ENCODE peak calls at places on chromosome 10, in seven cellular contexts. One of them, this sample, is unnamed.
A peak's percentile ranks its signal among the peaks of the same experiment; 100 is the strongest.

GRCh38 chr10:73886085-73886529 is 11.8 kb upstream of the CAMK2G start:
- DNase-seq in Panc1: peak; percentile 72
- DNase-seq in IMR-90: peak; percentile 82
- DNase-seq in ascending aorta: no peak
- DNase-seq in thoracic aorta: no peak
- DNase-seq in pancreas: peak; percentile 59
- DNase-seq in choroid plexus epithelial cell: peak; percentile 89
- DNase-seq in this sample: peak; percentile 80

GRCh38 chr10:24505759-24506158 is 217.9 kb downstream of the ARHGAP21 start:
- DNase-seq in Panc1: no peak
- DNase-seq in thoracic aorta: no peak
- DNase-seq in ascending aorta: no peak
- DNase-seq in pancreas: peak; percentile 36
- DNase-seq in choroid plexus epithelial cell: no peak
- DNase-seq in IMR-90: no peak
- DNase-seq in this sample: peak; percentile 29

GRCh38 chr10:132232553-132232949 is 45.8 kb downstream of the DPYSL4 start:
- DNase-seq in choroid plexus epithelial cell: no peak
- DNase-seq in Panc1: no peak
- DNase-seq in pancreas: no peak
- DNase-seq in ascending aorta: no peak
- DNase-seq in IMR-90: no peak
- DNase-seq in thoracic aorta: no peak
- DNase-seq in this sample: no peak

GRCh38 chr10:105183506-105183905 is 542.4 kb downstream of the SORCS3 start:
- DNase-seq in IMR-90: no peak
- DNase-seq in pancreas: no peak
- DNase-seq in Panc1: no peak
- DNase-seq in ascending aorta: no peak
- DNase-seq in thoracic aorta: no peak
- DNase-seq in choroid plexus epithelial cell: no peak
- DNase-seq in this sample: no peak

GRCh38 chr10:131580674-131581073 is 269.2 kb upstream of the TCERG1L start:
- DNase-seq in IMR-90: no peak
- DNase-seq in thoracic aorta: no peak
- DNase-seq in ascending aorta: no peak
- DNase-seq in choroid plexus epithelial cell: no peak
- DNase-seq in pancreas: no peak
- DNase-seq in Panc1: no peak
- DNase-seq in this sample: no peak

GRCh38 chr10:130889780-130890179 is 421.7 kb downstream of the TCERG1L start:
- DNase-seq in Panc1: no peak
- DNase-seq in ascending aorta: no peak
- DNase-seq in pancreas: no peak
- DNase-seq in IMR-90: no peak
- DNase-seq in thoracic aorta: no peak
- DNase-seq in choroid plexus epithelial cell: no peak
- DNase-seq in this sample: no peak

GRCh38 chr10:87505366-87506113 is 847 bp downstream of the MINPP1 start:
- DNase-seq in Panc1: no peak
- DNase-seq in ascending aorta: no peak
- DNase-seq in pancreas: peak; percentile 36
- DNase-seq in thoracic aorta: no peak
- DNase-seq in IMR-90: peak; percentile 61
- DNase-seq in choroid plexus epithelial cell: peak; percentile 62
- DNase-seq in this sample: no peak

GRCh38 chr10:60718891-60719290 is 59.4 kb upstream of the CDK1 start:
- DNase-seq in pancreas: no peak
- DNase-seq in Panc1: no peak
- DNase-seq in thoracic aorta: no peak
- DNase-seq in ascending aorta: no peak
- DNase-seq in IMR-90: no peak
- DNase-seq in choroid plexus epithelial cell: peak; percentile 67
- DNase-seq in this sample: no peak

GRCh38 chr10:44921506-44921905 is 10.4 kb downstream of the TMEM72 start:
- DNase-seq in Panc1: no peak
- DNase-seq in pancreas: no peak
- DNase-seq in IMR-90: no peak
- DNase-seq in choroid plexus epithelial cell: no peak
- DNase-seq in thoracic aorta: no peak
- DNase-seq in ascending aorta: no peak
- DNase-seq in this sample: no peak

GRCh38 chr10:69481280-69481679 is 30.0 kb downstream of the TSPAN15 start:
- DNase-seq in IMR-90: no peak
- DNase-seq in thoracic aorta: no peak
- DNase-seq in Panc1: no peak
- DNase-seq in ascending aorta: no peak
- DNase-seq in choroid plexus epithelial cell: no peak
- DNase-seq in pancreas: no peak
- DNase-seq in this sample: no peak

GRCh38 chr10:103645141-103646054 is 151.9 kb downstream of the NEURL1 start:
- DNase-seq in thoracic aorta: peak; percentile 73
- DNase-seq in IMR-90: peak; percentile 99
- DNase-seq in choroid plexus epithelial cell: peak; percentile 92
- DNase-seq in Panc1: no peak
- DNase-seq in ascending aorta: peak; percentile 62
- DNase-seq in pancreas: peak; percentile 35
- DNase-seq in this sample: peak; percentile 87

GRCh38 chr10:78410046-78410965 is 376.6 kb downstream of the RPS24 start:
- DNase-seq in Panc1: no peak
- DNase-seq in pancreas: no peak
- DNase-seq in thoracic aorta: no peak
- DNase-seq in IMR-90: no peak
- DNase-seq in ascending aorta: no peak
- DNase-seq in choroid plexus epithelial cell: no peak
- DNase-seq in this sample: no peak

GRCh38 chr10:53697038-53697437 is 924.5 kb upstream of the MBL2 start:
- DNase-seq in ascending aorta: no peak
- DNase-seq in thoracic aorta: no peak
- DNase-seq in IMR-90: no peak
- DNase-seq in pancreas: no peak
- DNase-seq in choroid plexus epithelial cell: peak; percentile 1
- DNase-seq in Panc1: no peak
- DNase-seq in this sample: no peak

GRCh38 chr10:26556756-26557640 is 118.9 kb downstream of the APBB1IP start:
- DNase-seq in Panc1: peak; percentile 51
- DNase-seq in thoracic aorta: no peak
- DNase-seq in pancreas: peak; percentile 7
- DNase-seq in ascending aorta: no peak
- DNase-seq in choroid plexus epithelial cell: peak; percentile 63
- DNase-seq in IMR-90: peak; percentile 11
- DNase-seq in this sample: no peak

GRCh38 chr10:11425672-11426071 is 185.8 kb downstream of the USP6NL start:
- DNase-seq in ascending aorta: no peak
- DNase-seq in Panc1: no peak
- DNase-seq in thoracic aorta: no peak
- DNase-seq in choroid plexus epithelial cell: peak; percentile 39
- DNase-seq in pancreas: no peak
- DNase-seq in IMR-90: no peak
- DNase-seq in this sample: no peak

GRCh38 chr10:93859049-93859655 is 34.6 kb upstream of the SLC35G1 start:
- DNase-seq in Panc1: no peak
- DNase-seq in IMR-90: peak; percentile 10
- DNase-seq in choroid plexus epithelial cell: peak; percentile 41
- DNase-seq in thoracic aorta: no peak
- DNase-seq in ascending aorta: no peak
- DNase-seq in pancreas: no peak
- DNase-seq in this sample: no peak

GRCh38 chr10:103727546-103727963 is 127.8 kb downstream of the SH3PXD2A start:
- DNase-seq in ascending aorta: no peak
- DNase-seq in IMR-90: no peak
- DNase-seq in thoracic aorta: no peak
- DNase-seq in pancreas: no peak
- DNase-seq in choroid plexus epithelial cell: no peak
- DNase-seq in Panc1: no peak
- DNase-seq in this sample: no peak

GRCh38 chr10:71087622-71088021 is 124.7 kb upstream of the UNC5B start:
- DNase-seq in choroid plexus epithelial cell: no peak
- DNase-seq in IMR-90: no peak
- DNase-seq in ascending aorta: no peak
- DNase-seq in thoracic aorta: no peak
- DNase-seq in Panc1: no peak
- DNase-seq in pancreas: no peak
- DNase-seq in this sample: no peak

GRCh38 chr10:69186524-69186923 is 6.5 kb downstream of the SUPV3L1 start:
- DNase-seq in choroid plexus epithelial cell: no peak
- DNase-seq in pancreas: no peak
- DNase-seq in thoracic aorta: no peak
- DNase-seq in Panc1: no peak
- DNase-seq in ascending aorta: no peak
- DNase-seq in IMR-90: no peak
- DNase-seq in this sample: no peak

GRCh38 chr10:125448596-125448995 is 234.4 kb downstream of the TEX36 start:
- DNase-seq in IMR-90: peak; percentile 4
- DNase-seq in ascending aorta: no peak
- DNase-seq in pancreas: peak; percentile 18
- DNase-seq in Panc1: no peak
- DNase-seq in thoracic aorta: no peak
- DNase-seq in choroid plexus epithelial cell: peak; percentile 6
- DNase-seq in this sample: no peak

GRCh38 chr10:113945075-113945686 is 90.7 kb downstream of the NHLRC2 start:
- DNase-seq in pancreas: peak; percentile 21
- DNase-seq in IMR-90: peak; percentile 70
- DNase-seq in Panc1: no peak
- DNase-seq in choroid plexus epithelial cell: peak; percentile 59
- DNase-seq in ascending aorta: no peak
- DNase-seq in thoracic aorta: no peak
- DNase-seq in this sample: no peak

GRCh38 chr10:128375171-128375570 is 248.9 kb upstream of the MKI67 start:
- DNase-seq in choroid plexus epithelial cell: no peak
- DNase-seq in ascending aorta: no peak
- DNase-seq in Panc1: no peak
- DNase-seq in thoracic aorta: no peak
- DNase-seq in pancreas: no peak
- DNase-seq in IMR-90: no peak
- DNase-seq in this sample: no peak

GRCh38 chr10:605632-606325 is 83.7 kb downstream of the DIP2C start:
- DNase-seq in IMR-90: no peak
- DNase-seq in Panc1: no peak
- DNase-seq in thoracic aorta: no peak
- DNase-seq in choroid plexus epithelial cell: no peak
- DNase-seq in pancreas: no peak
- DNase-seq in ascending aorta: no peak
- DNase-seq in this sample: no peak

GRCh38 chr10:70750156-70750703 is 34.9 kb downstream of the TBATA start:
- DNase-seq in pancreas: no peak
- DNase-seq in ascending aorta: no peak
- DNase-seq in Panc1: no peak
- DNase-seq in choroid plexus epithelial cell: no peak
- DNase-seq in thoracic aorta: no peak
- DNase-seq in IMR-90: no peak
- DNase-seq in this sample: no peak

GRCh38 chr10:87798082-87798481 is 19.9 kb downstream of the ATAD1 start:
- DNase-seq in Panc1: no peak
- DNase-seq in pancreas: no peak
- DNase-seq in ascending aorta: no peak
- DNase-seq in choroid plexus epithelial cell: no peak
- DNase-seq in IMR-90: no peak
- DNase-seq in thoracic aorta: no peak
- DNase-seq in this sample: no peak

DNA sequence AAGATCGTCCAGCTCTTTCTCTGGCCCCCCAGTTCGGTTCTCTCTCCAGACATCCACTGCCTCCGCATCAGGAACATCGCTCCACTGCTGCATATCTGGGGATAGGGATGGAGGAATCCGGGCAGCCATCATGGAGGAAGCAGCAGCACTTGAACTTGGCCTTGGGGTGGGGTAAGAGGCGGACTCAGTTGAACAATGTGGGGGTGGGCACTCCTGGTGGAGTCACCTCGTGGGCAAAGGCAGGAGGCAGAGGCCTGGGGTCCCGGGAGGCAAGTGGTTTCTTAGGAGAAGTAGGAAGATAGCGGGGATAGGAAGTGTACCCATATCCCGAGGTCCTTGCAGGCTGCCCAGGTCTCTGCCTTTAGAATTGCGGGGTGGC is 98.3 kb downstream of the CHST15 start:
- DNase-seq in ascending aorta: no peak
- DNase-seq in pancreas: no peak
- DNase-seq in thoracic aorta: no peak
- DNase-seq in IMR-90: peak; percentile 2
- DNase-seq in choroid plexus epithelial cell: no peak
- DNase-seq in Panc1: peak; percentile 30
- DNase-seq in this sample: no peak
- H3K4me3 ChIP-seq in ascending aorta: peak overlapping the region; percentile 56
- H3K4me3 ChIP-seq in pancreas: no peak overlapping the region
- H3K4me3 ChIP-seq in thoracic aorta: peak overlapping the region; percentile 66
- H3K4me3 ChIP-seq in IMR-90: no peak overlapping the region
- H3K4me3 ChIP-seq in choroid plexus epithelial cell: peak overlapping the region; percentile 18
- H3K4me3 ChIP-seq in Panc1: peak overlapping the region; percentile 54
- H3K4me3 ChIP-seq in this sample: peak overlapping the region; percentile 3

GRCh38 chr10:35223016-35223415 is 96.4 kb downstream of the CREM start:
- DNase-seq in Panc1: no peak
- DNase-seq in IMR-90: no peak
- DNase-seq in choroid plexus epithelial cell: no peak
- DNase-seq in pancreas: no peak
- DNase-seq in ascending aorta: no peak
- DNase-seq in thoracic aorta: no peak
- DNase-seq in this sample: no peak
- TF ChIP-seq CTCF in Panc1: peak; percentile 41
- TF ChIP-seq CTCF in IMR-90: no peak
- TF ChIP-seq CTCF in choroid plexus epithelial cell: peak; percentile 23
- TF ChIP-seq CTCF in pancreas: no peak
- TF ChIP-seq CTCF in ascending aorta: no peak
- TF ChIP-seq CTCF in thoracic aorta: no peak
- TF ChIP-seq CTCF in this sample: no peak

DNA sequence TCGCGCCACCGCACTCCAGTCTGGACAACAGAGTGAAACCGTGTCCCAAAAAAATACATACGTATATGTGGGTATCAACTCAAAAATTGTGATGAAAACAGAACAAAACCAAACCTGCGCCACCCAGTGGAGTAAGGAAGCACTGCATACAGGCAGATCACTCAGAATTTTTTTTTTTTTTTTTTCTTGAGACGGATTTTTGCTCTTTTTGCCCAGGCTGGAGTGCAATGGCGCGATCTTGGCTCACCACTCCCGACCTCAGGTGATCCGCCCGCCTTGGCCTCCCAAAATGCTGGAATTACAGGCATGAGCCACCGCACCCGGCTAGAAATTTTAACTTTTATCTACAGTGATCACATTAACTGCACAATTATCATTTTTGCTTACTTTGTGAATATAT is 9.1 kb upstream of the TMEM236 start:
- DNase-seq in choroid plexus epithelial cell: peak; percentile 72
- DNase-seq in ascending aorta: no peak
- DNase-seq in Panc1: no peak
- DNase-seq in IMR-90: peak; percentile 60
- DNase-seq in pancreas: peak; percentile 20
- DNase-seq in thoracic aorta: no peak
- DNase-seq in this sample: peak; percentile 59
- H3K4me3 ChIP-seq in choroid plexus epithelial cell: peak overlapping the region; percentile 37
- H3K4me3 ChIP-seq in ascending aorta: no peak overlapping the region
- H3K4me3 ChIP-seq in Panc1: no peak overlapping the region
- H3K4me3 ChIP-seq in IMR-90: no peak overlapping the region
- H3K4me3 ChIP-seq in pancreas: no peak overlapping the region
- H3K4me3 ChIP-seq in thoracic aorta: peak overlapping the region; percentile 54
- H3K4me3 ChIP-seq in this sample: no peak overlapping the region

DNA sequence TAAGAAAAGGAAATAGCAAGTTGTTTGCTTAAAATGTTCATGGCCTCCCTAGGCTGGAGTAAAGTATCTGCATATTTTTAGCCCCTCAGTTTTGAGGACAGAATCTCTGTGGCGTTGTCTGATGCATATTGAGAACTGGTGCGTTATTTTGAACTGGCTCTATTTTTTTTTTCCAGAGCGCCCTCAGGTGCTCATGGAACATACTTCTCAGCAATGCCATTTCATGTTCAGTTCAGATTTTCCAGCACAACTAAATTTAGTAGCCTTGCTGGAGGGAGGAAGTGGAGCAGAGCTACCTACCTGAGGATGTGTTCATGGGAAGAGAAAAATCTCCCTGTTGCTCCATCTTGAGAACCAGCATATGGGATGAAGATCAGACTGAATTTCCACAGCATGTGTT is 870.5 kb downstream of the LRMDA start:
- DNase-seq in thoracic aorta: no peak
- DNase-seq in IMR-90: no peak
- DNase-seq in pancreas: no peak
- DNase-seq in choroid plexus epithelial cell: peak; percentile 22
- DNase-seq in Panc1: no peak
- DNase-seq in ascending aorta: no peak
- DNase-seq in this sample: no peak
- TF ChIP-seq CTCF in thoracic aorta: no peak
- TF ChIP-seq CTCF in IMR-90: no peak
- TF ChIP-seq CTCF in pancreas: no peak
- TF ChIP-seq CTCF in choroid plexus epithelial cell: peak; percentile 38
- TF ChIP-seq CTCF in Panc1: peak; percentile 29
- TF ChIP-seq CTCF in ascending aorta: no peak
- TF ChIP-seq CTCF in this sample: no peak

This sample was measured in uterus.